ENCODE peak calls at places on chromosomes 7 and 10, in four cellular contexts. One of them, this sample, is unnamed.

GRCh38 chr7:28700084-28700483 is 258.0 kb downstream of the TRIL start:
- DNase-seq in thoracic aorta: no peak
- DNase-seq in BE2C: no peak
- DNase-seq in heart right ventricle: no peak
- DNase-seq in this sample: no peak

GRCh38 chr10:8365935-8366911 is 311.7 kb downstream of the GATA3 start:
- DNase-seq in heart right ventricle: no peak
- DNase-seq in BE2C: no peak
- DNase-seq in thoracic aorta: no peak
- DNase-seq in this sample: no peak

GRCh38 chr7:2824678-2825461 is 19.2 kb downstream of the GNA12 start:
- DNase-seq in heart right ventricle: no peak
- DNase-seq in thoracic aorta: no peak
- DNase-seq in BE2C: no peak
- DNase-seq in this sample: no peak

GRCh38 chr7:33452805-33453502 is 323.6 kb downstream of the BBS9 start:
- DNase-seq in heart right ventricle: no peak
- DNase-seq in BE2C: no peak
- DNase-seq in thoracic aorta: no peak
- DNase-seq in this sample: no peak

GRCh38 chr10:47423476-47423875 is 39.4 kb upstream of the ZNF488 start:
- DNase-seq in BE2C: no peak
- DNase-seq in thoracic aorta: no peak
- DNase-seq in heart right ventricle: no peak
- DNase-seq in this sample: no peak

GRCh38 chr10:95513008-95513589 is 48.1 kb downstream of the SORBS1 start:
- DNase-seq in heart right ventricle: no peak
- DNase-seq in thoracic aorta: no peak
- DNase-seq in BE2C: no peak
- DNase-seq in this sample: no peak

GRCh38 chr7:1512781-1513656 is 8.8 kb upstream of the INTS1 start:
- DNase-seq in thoracic aorta: peak
- DNase-seq in BE2C: peak
- DNase-seq in heart right ventricle: peak
- DNase-seq in this sample: peak

GRCh38 chr10:96370575-96371157 is 11.9 kb upstream of the OPALIN start:
- DNase-seq in heart right ventricle: no peak
- DNase-seq in BE2C: peak
- DNase-seq in thoracic aorta: no peak
- DNase-seq in this sample: no peak

GRCh38 chr7:144118341-144118740 is 4.6 kb upstream of the OR2A14 start:
- DNase-seq in BE2C: no peak
- DNase-seq in thoracic aorta: no peak
- DNase-seq in heart right ventricle: no peak
- DNase-seq in this sample: no peak

GRCh38 chr10:33643042-33643441 is 308.6 kb upstream of the NRP1 start:
- DNase-seq in thoracic aorta: no peak
- DNase-seq in BE2C: no peak
- DNase-seq in heart right ventricle: no peak
- DNase-seq in this sample: no peak

GRCh38 chr7:13279854-13280435 is 592.5 kb downstream of the ARL4A start:
- DNase-seq in thoracic aorta: no peak
- DNase-seq in heart right ventricle: no peak
- DNase-seq in BE2C: no peak
- DNase-seq in this sample: no peak

GRCh38 chr10:86798636-86799035 is 42.2 kb downstream of the BMPR1A start:
- DNase-seq in heart right ventricle: no peak
- DNase-seq in thoracic aorta: no peak
- DNase-seq in BE2C: no peak
- DNase-seq in this sample: no peak

GRCh38 chr7:117480978-117481377 is 1.2 kb downstream of the CFTR start:
- DNase-seq in BE2C: no peak
- DNase-seq in heart right ventricle: no peak
- DNase-seq in thoracic aorta: no peak
- DNase-seq in this sample: no peak

GRCh38 chr7:42471573-42472174 is 234.7 kb upstream of the GLI3 start:
- DNase-seq in heart right ventricle: no peak
- DNase-seq in thoracic aorta: no peak
- DNase-seq in BE2C: no peak
- DNase-seq in this sample: no peak

GRCh38 chr7:81399461-81399860 is 370.4 kb downstream of the HGF start:
- DNase-seq in heart right ventricle: no peak
- DNase-seq in thoracic aorta: no peak
- DNase-seq in BE2C: no peak
- DNase-seq in this sample: no peak

GRCh38 chr10:1084011-1084950 is 28.1 kb downstream of the WDR37 start:
- DNase-seq in heart right ventricle: no peak
- DNase-seq in thoracic aorta: no peak
- DNase-seq in BE2C: no peak
- DNase-seq in this sample: no peak

GRCh38 chr10:44908071-44908709 is 2.9 kb upstream of the TMEM72 start:
- DNase-seq in BE2C: no peak
- DNase-seq in thoracic aorta: no peak
- DNase-seq in heart right ventricle: no peak
- DNase-seq in this sample: no peak

GRCh38 chr7:115516341-115516740 is 514.2 kb downstream of the TFEC start:
- DNase-seq in heart right ventricle: no peak
- DNase-seq in thoracic aorta: no peak
- DNase-seq in BE2C: no peak
- DNase-seq in this sample: no peak

GRCh38 chr7:33745934-33746333 is 159.4 kb upstream of the BMPER start:
- DNase-seq in heart right ventricle: no peak
- DNase-seq in thoracic aorta: no peak
- DNase-seq in BE2C: no peak
- DNase-seq in this sample: no peak

GRCh38 chr10:101224060-101224909 is 5.0 kb downstream of the LBX1 start:
- DNase-seq in thoracic aorta: no peak
- DNase-seq in heart right ventricle: no peak
- DNase-seq in BE2C: no peak
- DNase-seq in this sample: no peak

GRCh38 chr7:100119701-100120517 is 475 bp downstream of the CNPY4 start:
- DNase-seq in heart right ventricle: peak
- DNase-seq in BE2C: peak
- DNase-seq in thoracic aorta: no peak
- DNase-seq in this sample: no peak

GRCh38 chr7:144027070-144027469 is 21.7 kb upstream of the OR2A5 start:
- DNase-seq in heart right ventricle: no peak
- DNase-seq in thoracic aorta: no peak
- DNase-seq in BE2C: no peak
- DNase-seq in this sample: no peak

GRCh38 chr10:61897671-61898434 is 3.6 kb upstream of the ARID5B start:
- DNase-seq in BE2C: peak
- DNase-seq in thoracic aorta: no peak
- DNase-seq in heart right ventricle: no peak
- DNase-seq in this sample: no peak

GRCh38 chr10:13272164-13272571 is 27.7 kb downstream of the PHYH start:
- DNase-seq in heart right ventricle: peak
- DNase-seq in thoracic aorta: peak
- DNase-seq in BE2C: peak
- DNase-seq in this sample: no peak

GRCh38 chr10:75228834-75229233 is 6.9 kb downstream of the COMTD1 start:
- DNase-seq in heart right ventricle: no peak
- DNase-seq in BE2C: no peak
- DNase-seq in thoracic aorta: no peak
- DNase-seq in this sample: no peak

GRCh38 chr10:13633689-13634088 is 46.9 kb downstream of the PRPF18 start:
- DNase-seq in BE2C: peak
- DNase-seq in thoracic aorta: no peak
- DNase-seq in heart right ventricle: peak
- DNase-seq in this sample: no peak

GRCh38 chr10:97444212-97444611 is 1.6 kb downstream of the EXOSC1 start:
- DNase-seq in BE2C: no peak
- DNase-seq in thoracic aorta: no peak
- DNase-seq in heart right ventricle: no peak
- DNase-seq in this sample: no peak

GRCh38 chr10:97445357-97445721 is 467 bp downstream of the EXOSC1 start:
- DNase-seq in thoracic aorta: no peak
- DNase-seq in heart right ventricle: no peak
- DNase-seq in BE2C: no peak
- DNase-seq in this sample: no peak

GRCh38 chr10:97450828-97451227 is 4.9 kb downstream of the ZDHHC16 start:
- DNase-seq in heart right ventricle: no peak
- DNase-seq in thoracic aorta: no peak
- DNase-seq in BE2C: no peak
- DNase-seq in this sample: no peak

GRCh38 chr10:97442277-97442676 is 3.5 kb downstream of the EXOSC1 start:
- DNase-seq in thoracic aorta: no peak
- DNase-seq in BE2C: no peak
- DNase-seq in heart right ventricle: no peak
- DNase-seq in this sample: no peak

GRCh38 chr10:97445722-97446639 is at the start of the genes EXOSC1 and ZDHHC16:
- DNase-seq in heart right ventricle: peak
- DNase-seq in BE2C: peak
- DNase-seq in thoracic aorta: peak
- DNase-seq in this sample: peak
- TF ChIP-seq CTCF in heart right ventricle: no peak
- TF ChIP-seq CTCF in BE2C: peak
- TF ChIP-seq CTCF in thoracic aorta: peak
- TF ChIP-seq CTCF in this sample: no peak

GRCh38 chr10:125128397-125129075 is 31.8 kb downstream of the CTBP2 start:
- DNase-seq in heart right ventricle: no peak
- DNase-seq in thoracic aorta: no peak
- DNase-seq in BE2C: no peak
- DNase-seq in this sample: no peak
- TF ChIP-seq CTCF in heart right ventricle: no peak
- TF ChIP-seq CTCF in thoracic aorta: no peak
- TF ChIP-seq CTCF in BE2C: no peak
- TF ChIP-seq CTCF in this sample: no peak

DNA sequence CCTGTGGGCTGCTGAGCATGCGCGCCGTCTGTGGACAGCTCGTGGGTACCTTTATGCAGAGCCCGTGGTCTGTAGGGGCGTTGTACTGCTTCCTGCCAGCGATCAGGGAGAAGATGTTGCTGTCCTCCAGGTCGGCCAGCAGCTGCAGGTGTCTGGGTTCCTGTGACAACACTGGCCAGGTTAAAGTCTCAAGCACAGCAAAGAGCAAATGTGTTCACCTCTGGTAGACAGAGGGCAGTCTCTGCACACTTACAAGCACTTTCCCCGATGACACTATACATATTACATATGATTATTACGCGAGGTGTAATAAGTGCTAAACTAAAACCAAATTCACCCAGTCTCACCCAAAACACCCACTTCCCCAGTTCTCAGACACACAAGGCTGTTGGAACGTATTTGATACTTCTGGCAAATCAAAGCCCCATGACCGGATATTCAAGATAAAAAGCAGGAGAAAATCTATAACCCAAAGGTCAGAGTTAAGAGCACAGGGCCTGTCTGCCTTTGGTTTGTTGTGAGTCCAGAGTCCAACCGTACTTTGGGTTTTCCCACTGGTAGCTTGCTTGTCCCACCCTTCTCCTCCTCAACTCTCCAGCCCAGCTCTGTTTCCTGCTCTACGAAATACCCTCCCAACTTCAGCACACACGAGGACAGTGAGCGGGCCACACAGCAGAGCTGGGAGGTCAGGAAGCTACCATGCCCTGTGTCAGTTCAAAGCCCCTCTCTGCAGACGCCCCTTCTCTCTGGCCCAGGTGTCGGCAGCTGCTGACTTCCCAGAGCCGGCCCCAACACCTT is 49.7 kb upstream of the DDC start:
- DNase-seq in BE2C: no peak
- DNase-seq in thoracic aorta: no peak
- DNase-seq in heart right ventricle: no peak
- DNase-seq in this sample: no peak
- TF ChIP-seq CTCF in BE2C: peak
- TF ChIP-seq CTCF in thoracic aorta: no peak
- TF ChIP-seq CTCF in heart right ventricle: peak
- TF ChIP-seq CTCF in this sample: no peak

GRCh38 chr7:101878938-101879337 is 61.5 kb downstream of the CUX1 start:
- DNase-seq in thoracic aorta: no peak
- DNase-seq in heart right ventricle: no peak
- DNase-seq in BE2C: no peak
- DNase-seq in this sample: no peak

GRCh38 chr7:101879565-101879964 is 62.1 kb downstream of the CUX1 start:
- DNase-seq in BE2C: no peak
- DNase-seq in thoracic aorta: no peak
- DNase-seq in heart right ventricle: no peak
- DNase-seq in this sample: no peak

GRCh38 chr7:101877882-101878591 is 60.6 kb downstream of the CUX1 start:
- DNase-seq in thoracic aorta: no peak
- DNase-seq in BE2C: no peak
- DNase-seq in heart right ventricle: no peak
- DNase-seq in this sample: no peak

GRCh38 chr7:101882595-101883564 is 65.5 kb downstream of the CUX1 start:
- DNase-seq in thoracic aorta: peak
- DNase-seq in BE2C: no peak
- DNase-seq in heart right ventricle: peak
- DNase-seq in this sample: peak

DNA sequence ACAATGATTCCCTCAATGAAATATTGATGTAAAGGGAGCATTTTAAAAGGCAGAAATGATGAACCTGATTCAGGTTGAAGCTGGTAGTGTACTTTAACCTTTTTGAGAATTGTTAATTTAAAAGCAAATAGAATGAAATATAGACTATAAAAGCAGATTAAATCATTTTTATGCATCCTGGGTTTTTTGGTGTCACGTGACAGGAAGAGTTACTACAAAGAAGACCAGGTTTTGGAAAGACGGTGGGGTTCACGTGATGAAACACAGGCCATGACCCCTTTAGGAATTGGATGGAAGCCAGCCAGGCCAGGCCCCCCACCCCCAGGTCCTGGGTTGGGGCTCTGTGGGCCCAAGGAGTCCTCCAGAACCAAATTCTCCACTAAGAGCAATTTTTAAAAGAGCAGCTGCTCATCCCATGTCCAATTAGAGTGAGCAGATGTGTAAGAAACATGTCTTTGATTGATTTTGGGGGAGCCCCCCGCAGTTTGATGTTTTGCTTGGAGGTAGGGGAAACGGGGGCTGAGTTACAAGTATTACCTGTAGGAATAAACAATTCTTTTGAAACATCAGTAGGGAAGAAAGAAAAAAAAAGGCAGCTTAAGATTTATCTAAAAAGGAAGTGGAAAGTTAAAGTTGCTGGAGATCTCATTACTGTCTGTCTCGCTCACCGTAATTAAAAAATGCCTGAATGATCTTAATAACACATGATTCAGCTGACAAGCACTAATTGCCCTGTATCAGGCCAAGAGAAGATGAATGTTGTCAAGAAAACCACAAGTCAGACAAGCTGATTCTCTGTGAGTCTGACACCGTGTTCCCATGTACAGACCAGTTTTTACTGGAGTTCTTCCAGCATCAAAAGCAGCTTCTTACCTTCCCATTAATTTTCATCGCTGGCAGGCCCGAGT is 63.4 kb downstream of the CUX1 start:
- DNase-seq in thoracic aorta: no peak
- DNase-seq in BE2C: no peak
- DNase-seq in heart right ventricle: no peak
- DNase-seq in this sample: no peak
- TF ChIP-seq CTCF in thoracic aorta: no peak
- TF ChIP-seq CTCF in BE2C: no peak
- TF ChIP-seq CTCF in heart right ventricle: no peak
- TF ChIP-seq CTCF in this sample: no peak